ENCODE peak calls at places on chromosomes 11 and 22, in eight cellular contexts. N is Calu3; C is stimulated activated naive CD8-positive, alpha-beta T cell treated with anti-CD3 and anti-CD28 coated beads, Interleukin-15, Interleukin-2, amounts not matched to agents 100 U/mL and 50 U/mL, for 24 hours; T is GM23248; E is head of caudate nucleus; R is GM03348; J is HFFc6; B is hepatic stellate cell. Y is an unnamed sample.

GRCh38 chr11:112588252-112588668 is 327.6 kb upstream of the PLET1 start:
- DNase-seq in N (peak), B (peak), E (peak), J (peak), C (peak), T (peak), R (peak), Y (peak)

GRCh38 chr11:35802221-35802620 is 139.6 kb downstream of the TRIM44 start:
- DNase-seq in J (no peak), B (no peak), C (no peak), N (no peak), T (no peak), R (no peak), E (no peak), Y (no peak)

GRCh38 chr11:44609028-44609782 is 43.7 kb downstream of the CD82 start:
- DNase-seq in C (peak), E (no peak), T (peak), N (no peak), B (no peak), R (no peak), J (no peak), Y (no peak)

GRCh38 chr22:32422062-32422461 is 10.0 kb upstream of the RTCB start:
- DNase-seq in C (no peak), N (no peak), R (no peak), B (no peak), T (no peak), E (no peak), J (no peak), Y (no peak)

GRCh38 chr11:115911656-115912055 is 407.4 kb upstream of the CADM1 start:
- DNase-seq in R (no peak), C (no peak), E (no peak), J (no peak), T (no peak), N (no peak), B (no peak), Y (no peak)

GRCh38 chr11:34585870-34586654 is 34.8 kb upstream of the EHF start:
- DNase-seq in C (no peak), T (peak), B (no peak), J (peak), N (no peak), E (peak), R (peak), Y (peak)

GRCh38 chr11:115226556-115226955 is 277.7 kb downstream of the CADM1 start:
- DNase-seq in T (peak), C (no peak), N (no peak), B (no peak), R (no peak), J (no peak), E (no peak), Y (peak)

GRCh38 chr11:12893787-12894672 is 115.1 kb upstream of the RASSF10 start:
- DNase-seq in C (peak), J (peak), T (peak), N (peak), R (peak), E (peak), B (peak), Y (peak)

GRCh38 chr11:73087730-73088129 is 54.4 kb downstream of the FCHSD2 start:
- DNase-seq in N (no peak), C (no peak), R (no peak), T (no peak), B (no peak), J (peak), E (no peak), Y (peak)

GRCh38 chr11:94132152-94132558 is 3.5 kb downstream of the PANX1 start:
- DNase-seq in R (peak), B (no peak), J (peak), E (no peak), N (no peak), C (no peak), T (peak), Y (peak)

GRCh38 chr11:16632295-16633200 is 105.9 kb upstream of the C11orf58 start:
- DNase-seq in J (peak), B (no peak), T (peak), C (no peak), E (no peak), R (no peak), N (peak), Y (peak)

GRCh38 chr11:73326929-73327811 is 19.1 kb downstream of the ARHGEF17 start:
- DNase-seq in N (no peak), E (no peak), C (no peak), B (no peak), T (peak), J (no peak), R (no peak), Y (peak)

GRCh38 chr11:47099213-47099917 is 77.3 kb downstream of the ARFGAP2 start:
- DNase-seq in R (no peak), J (no peak), C (no peak), E (no peak), T (no peak), B (no peak), N (peak), Y (no peak)

GRCh38 chr22:45159652-45160462 is 3.9 kb upstream of the NUP50 start:
- DNase-seq in E (no peak), C (no peak), B (no peak), R (peak), J (no peak), T (peak), N (peak), Y (peak)

GRCh38 chr11:111633248-111633647 is 31.0 kb downstream of the SIK2 start:
- DNase-seq in E (no peak), N (no peak), R (no peak), J (no peak), B (no peak), T (no peak), C (no peak), Y (no peak)

GRCh38 chr11:78188809-78189724 is at the start of gene USP35:
- DNase-seq in T (peak), B (no peak), C (no peak), J (no peak), E (no peak), R (no peak), N (no peak), Y (no peak)

GRCh38 chr11:20059587-20060021 is 100.7 kb downstream of the DBX1 start:
- DNase-seq in B (no peak), T (no peak), J (no peak), N (no peak), R (no peak), E (no peak), C (no peak), Y (no peak)

GRCh38 chr11:121521145-121522042 is 68.6 kb upstream of the SORL1-AS1 start:
- DNase-seq in E (no peak), J (no peak), B (no peak), C (no peak), R (no peak), T (peak), N (no peak), Y (peak)

GRCh38 chr11:97280347-97280746 is 890.5 kb downstream of the JRKL start:
- DNase-seq in R (no peak), B (no peak), C (no peak), N (no peak), T (no peak), E (no peak), J (no peak), Y (no peak)

GRCh38 chr11:45982656-45983470 is 60.4 kb downstream of the LARGE2 start:
- DNase-seq in R (peak), J (peak), B (peak), E (peak), N (no peak), C (peak), T (peak), Y (peak)

GRCh38 chr11:33135216-33135615 is 26.1 kb downstream of the CSTF3 start:
- DNase-seq in J (peak), R (peak), B (peak), E (no peak), N (no peak), C (no peak), T (peak), Y (peak)

GRCh38 chr11:71130106-71130505 is 122.3 kb downstream of the SHANK2 start:
- DNase-seq in E (no peak), N (no peak), B (no peak), R (no peak), T (no peak), C (no peak), J (no peak), Y (no peak)

GRCh38 chr22:45793161-45793560 is 121.5 kb downstream of the ATXN10 start:
- DNase-seq in R (no peak), J (no peak), T (no peak), E (no peak), C (no peak), B (no peak), N (no peak), Y (no peak)

GRCh38 chr11:96014234-96014633 is 90.3 kb upstream of the MTMR2 start:
- DNase-seq in C (peak), N (peak), T (peak), E (no peak), J (peak), B (peak), R (peak), Y (peak)

GRCh38 chr22:42819412-42820069 is 37.5 kb downstream of the ARFGAP3 start:
- DNase-seq in N (no peak), T (no peak), C (no peak), E (no peak), R (no peak), B (no peak), J (no peak), Y (no peak)

GRCh38 chr11:61602775-61603569 is 22.1 kb upstream of the SYT7 start:
- DNase-seq in J (peak), B (peak), E (peak), R (peak), N (peak), T (peak), C (no peak), Y (peak)

GRCh38 chr11:64227405-64227956 is 1.4 kb downstream of the NUDT22 start:
- DNase-seq in J (no peak), E (no peak), C (no peak), N (no peak), B (no peak), T (no peak), R (no peak), Y (no peak)

GRCh38 chr11:59172345-59173079 is 580 bp downstream of the DTX4 start:
- DNase-seq in N (peak), T (peak), E (peak), C (peak), J (no peak), B (no peak), R (peak), Y (no peak)

GRCh38 chr22:21823740-21824438 is 43.6 kb downstream of the MAPK1 start:
- DNase-seq in C (no peak), T (peak), E (no peak), R (peak), N (no peak), J (peak), B (peak), Y (peak)

GRCh38 chr11:59429924-59430516 is 3.8 kb upstream of the OR5A2 start:
- DNase-seq in R (peak), B (peak), C (peak), N (peak), T (peak), J (peak), E (peak), Y (peak)

GRCh38 chr11:70251583-70252285 is 18.8 kb upstream of the PPFIA1 start:
- DNase-seq in J (no peak), T (no peak), C (no peak), B (no peak), E (peak), R (peak), N (no peak), Y (no peak)

GRCh38 chr11:90661233-90661632 is 438.4 kb upstream of the CHORDC1 start:
- DNase-seq in T (no peak), B (no peak), R (no peak), E (no peak), C (no peak), J (no peak), N (no peak), Y (no peak)

GRCh38 chr11:62805991-62806441 is 776 bp upstream of the NXF1 start:
- DNase-seq in C (peak), N (no peak), E (no peak), J (no peak), T (peak), B (no peak), R (no peak), Y (peak)

GRCh38 chr11:124170801-124171586 is 12.2 kb upstream of the OR10D3 start:
- DNase-seq in T (no peak), N (no peak), R (no peak), C (no peak), J (no peak), E (no peak), B (no peak), Y (no peak)

GRCh38 chr11:19116315-19116970 is 525 bp upstream of the ZDHHC13 start:
- DNase-seq in B (no peak), N (no peak), T (no peak), C (peak), J (no peak), R (no peak), E (no peak), Y (no peak)

Y was measured in ELR.